ENCODE peak calls at places on chromosome 19, in six cellular contexts. F is AG09319, S is GM04503, P is progenitor cell of endocrine pancreas, B is dorsolateral prefrontal cortex, Y is IMR-90. I is an unnamed sample.
A peak's percentile ranks its signal among the peaks of the same experiment; 100 is the strongest.

GRCh38 chr19:7931221-7932061 is 5.5 kb upstream of the CTXN1 start:
- DNase-seq in F (no peak), P (no peak), B (no peak), Y (no peak), S (no peak), I (no peak)

GRCh38 chr19:10363789-10364281 is 16.5 kb downstream of the TYK2 start:
- DNase-seq in Y (no peak), S (no peak), F (no peak), P (no peak), B (no peak), I (no peak)

GRCh38 chr19:1325568-1326294 is 40.1 kb downstream of the EFNA2 start:
- DNase-seq in P (no peak), F (no peak), B (no peak), Y (no peak), S (no peak), I (no peak)

GRCh38 chr19:45769821-45770191 is 754 bp upstream of the SIX5 start:
- DNase-seq in F (no peak), P (no peak), B (peak; percentile 45), S (no peak), Y (peak; percentile 38), I (no peak)

GRCh38 chr19:35156673-35157014 is 2.1 kb downstream of the FXYD5 start:
- DNase-seq in F (no peak), P (no peak), Y (no peak), B (no peak), S (no peak), I (no peak)

GRCh38 chr19:37654525-37654832 is 786 bp downstream of the ZFP30 start:
- DNase-seq in F (no peak), B (no peak), Y (peak; percentile 26), P (peak; percentile 21), S (peak; percentile 7), I (no peak)

GRCh38 chr19:17512574-17512939 is 1.1 kb downstream of the PGLS start:
- DNase-seq in B (no peak), P (no peak), F (no peak), Y (no peak), S (no peak), I (no peak)

GRCh38 chr19:19750842-19751790 is 18.2 kb upstream of the ZNF14 start:
- DNase-seq in Y (no peak), B (no peak), F (no peak), P (no peak), S (no peak), I (no peak)

GRCh38 chr19:50536662-50537305 is 23.1 kb upstream of the ASPDH start:
- DNase-seq in S (no peak), Y (no peak), F (no peak), P (no peak), B (no peak), I (no peak)

GRCh38 chr19:871446-872265 is 12.2 kb downstream of the CFD start:
- DNase-seq in F (no peak), P (no peak), S (no peak), Y (peak; percentile 31), B (no peak), I (no peak)

GRCh38 chr19:15432018-15432494 is 13.3 kb upstream of the AKAP8L start:
- DNase-seq in P (no peak), B (no peak), S (no peak), Y (no peak), F (no peak), I (no peak)